ENCODE peak calls at places on chromosome 22, in nine cellular contexts. K is neural progenitor cell; E is WERI-Rb-1; W is uterus; Z is trophoblast cell; Q is neuronal stem cell; P is CD8-positive, alpha-beta memory T cell; L is astrocyte; O is Peyer's patch. U is an unnamed sample. For H3K27me3, the result is how much of the 10 kb centered on the place peaks cover.

GRCh38 chr22:34886812-34887211 is 179.1 kb upstream of the ISX start:
- DNase-seq in W (no peak), Q (no peak), P (no peak), E (peak), K (no peak), O (no peak), Z (no peak), L (no peak), U (no peak)

GRCh38 chr22:24024354-24024753 is 13.2 kb downstream of the CABIN1 start:
- DNase-seq in K (no peak), O (no peak), W (no peak), P (no peak), Z (no peak), E (no peak), Q (no peak), L (no peak), U (no peak)

GRCh38 chr22:37753746-37754145 is 54.0 kb upstream of the GCAT start:
- DNase-seq in K (no peak), Z (peak), L (no peak), Q (no peak), O (no peak), W (no peak), E (no peak), P (no peak), U (no peak)

GRCh38 chr22:32613773-32614172 is 139.2 kb downstream of the FBXO7 start:
- DNase-seq in Z (no peak), P (no peak), E (no peak), O (no peak), W (no peak), Q (no peak), K (no peak), L (no peak), U (no peak)

GRCh38 chr22:26629988-26630761 is 8.4 kb downstream of the CRYBA4 start:
- DNase-seq in E (no peak), K (no peak), W (no peak), Q (no peak), L (no peak), O (no peak), Z (no peak), P (no peak), U (no peak)

GRCh38 chr22:28198692-28199091 is 279.6 kb upstream of the PITPNB start:
- DNase-seq in Q (no peak), E (no peak), P (no peak), L (no peak), W (no peak), O (no peak), K (no peak), Z (no peak), U (no peak)

GRCh38 chr22:24937114-24937513 is 9.4 kb downstream of the LHFPL7 start:
- DNase-seq in Z (peak), Q (no peak), K (peak), P (no peak), O (no peak), L (no peak), W (no peak), E (peak), U (no peak)

GRCh38 chr22:37431811-37432707 is 4.8 kb upstream of the ELFN2 start:
- DNase-seq in O (no peak), K (no peak), E (no peak), W (no peak), L (peak), P (no peak), Z (peak), Q (no peak), U (peak)

GRCh38 chr22:45995405-45996101 is 18.6 kb upstream of the WNT7B start:
- DNase-seq in Q (no peak), W (no peak), E (no peak), K (no peak), Z (no peak), L (no peak), P (no peak), O (no peak), U (peak)

GRCh38 chr22:43945632-43946390 is 9.4 kb upstream of the SAMM50 start:
- DNase-seq in W (no peak), Q (peak), O (peak), L (no peak), P (peak), K (peak), Z (peak), E (peak), U (no peak)

GRCh38 chr22:46734830-46735453 is 3.1 kb downstream of the CERK start:
- DNase-seq in O (peak), Q (no peak), L (no peak), P (peak), W (no peak), E (no peak), Z (peak), K (no peak), U (no peak)

GRCh38 chr22:44588348-44588747 is 90.3 kb upstream of the RTL6 start:
- DNase-seq in Q (no peak), Z (no peak), O (no peak), K (no peak), P (peak), L (no peak), E (no peak), W (no peak), U (peak)

GRCh38 chr22:44622147-44622427 is 79.9 kb upstream of the PRR5 start:
- DNase-seq in O (no peak), Z (no peak), W (no peak), L (no peak), K (peak), Q (peak), P (peak), E (peak), U (no peak)

GRCh38 chr22:18091916-18092526 is 14.2 kb downstream of the PEX26 start:
- DNase-seq in O (peak), K (no peak), L (peak), E (no peak), Z (no peak), W (peak), Q (no peak), P (peak), U (no peak)

GRCh38 chr22:30396871-30397655 is at the start of gene SEC14L2:
- DNase-seq in Q (no peak), L (no peak), K (peak), Z (peak), W (peak), P (peak), O (peak), E (peak), U (no peak)

GRCh38 chr22:22513619-22514018 is 5.1 kb upstream of the ZNF280B start:
- DNase-seq in O (no peak), E (no peak), Z (no peak), K (no peak), P (no peak), Q (no peak), W (no peak), L (no peak), U (no peak)
- H3K27me3 ChIP-seq in O (under half), E (under half), Z (under half), K (half or more), P (under half), Q (under half), W (under half), L (under half), U (under half)

DNA sequence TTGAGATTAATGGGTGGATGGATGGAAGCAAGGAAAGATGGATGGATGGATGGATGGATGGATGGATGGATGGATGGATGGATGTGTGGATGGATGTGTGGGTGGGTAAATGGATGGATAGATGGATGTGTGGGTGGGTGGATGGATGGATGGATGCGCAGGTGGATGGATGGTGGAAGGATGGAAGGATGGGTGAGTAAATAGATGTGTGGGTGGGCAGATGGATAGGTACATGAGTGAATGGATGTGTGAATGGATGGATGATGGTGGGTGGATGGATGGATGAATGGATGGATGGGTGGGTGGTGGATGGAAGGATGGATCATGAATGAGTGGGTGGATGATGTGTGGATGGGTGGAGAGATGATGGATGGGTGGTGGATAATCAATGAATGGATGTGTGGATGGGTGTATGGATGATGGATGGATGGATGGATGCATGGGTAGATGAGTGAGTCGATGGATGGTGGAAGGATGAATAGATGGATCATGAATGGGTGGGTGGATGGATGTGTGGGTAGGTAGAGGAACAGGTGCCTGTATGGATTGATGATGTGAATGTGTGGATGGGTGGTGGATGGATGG is 375.2 kb downstream of the BRD1 start:
- DNase-seq in P (no peak), Z (no peak), W (no peak), O (peak), E (no peak), L (no peak), Q (no peak), K (no peak), U (no peak)
- H3K27me3 ChIP-seq in P (under half), Z (under half), W (under half), O (under half), E (under half), L (under half), Q (under half), K (under half), U (under half)

GRCh38 chr22:19149047-19149883 is 827 bp downstream of the GSC2 start:
- DNase-seq in O (no peak), Z (peak), K (peak), W (no peak), Q (no peak), E (no peak), L (no peak), P (no peak), U (no peak)
- H3K27me3 ChIP-seq in O (under half), Z (half or more), K (half or more), W (under half), Q (half or more), E (half or more), L (under half), P (under half), U (under half)

DNA sequence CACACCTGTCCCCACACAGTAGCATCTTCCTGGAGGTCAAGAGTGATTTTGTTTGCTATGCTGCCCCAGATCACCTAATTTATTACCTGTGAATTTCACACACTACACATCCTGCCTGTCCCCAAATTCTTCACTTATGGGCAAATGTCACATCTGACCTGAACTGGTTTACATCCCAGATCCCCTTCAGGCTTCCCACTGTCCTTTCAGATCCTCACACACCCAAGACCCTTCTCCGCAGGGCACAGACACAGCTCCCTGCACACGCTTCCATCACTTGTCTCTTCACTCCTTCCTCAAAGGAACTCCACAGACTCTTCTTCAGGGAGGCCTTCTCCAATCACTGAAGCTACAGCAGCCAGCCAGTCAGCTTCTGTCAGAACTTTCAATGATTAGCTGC is 118.7 kb upstream of the IGLL5 start:
- DNase-seq in P (no peak), L (no peak), K (no peak), W (no peak), E (no peak), Z (no peak), Q (no peak), O (no peak), U (no peak)
- H3K27me3 ChIP-seq in P (under half), L (under half), K (half or more), W (under half), E (under half), Z (under half), Q (under half), O (under half), U (under half)

U was measured in RWPE2.